ENCODE peak calls at places on chromosomes 13 and 19, in four cellular contexts. O, X, L and Y are unnamed samples.

GRCh38 chr13:41075034-41075433 is 13.7 kb downstream of the WBP4 start:
- DNase-seq in O (no peak), X (peak; percentile 14), L (no peak), Y (no peak)

GRCh38 chr19:1618157-1619093 is 13.2 kb upstream of the UQCR11 start:
- DNase-seq in O (peak; percentile 40), X (no peak), L (no peak), Y (peak; percentile 47)

GRCh38 chr13:98652721-98653470 is 76.0 kb upstream of the STK24 start:
- DNase-seq in O (no peak), X (no peak), L (no peak), Y (no peak)

GRCh38 chr19:17311455-17312248 is 2.3 kb downstream of the DDA1 start:
- DNase-seq in O (no peak), X (no peak), L (no peak), Y (peak; percentile 81)

GRCh38 chr13:40165533-40165932 is 500.9 kb downstream of the FOXO1 start:
- DNase-seq in O (no peak), X (no peak), L (no peak), Y (no peak)

GRCh38 chr19:53903055-53903680 is 5.9 kb upstream of the CACNG7 start:
- DNase-seq in O (no peak), X (no peak), L (no peak), Y (peak; percentile 6)

GRCh38 chr13:74978596-74978995 is 503.4 kb downstream of the TBC1D4 start:
- DNase-seq in O (no peak), X (no peak), L (no peak), Y (no peak)

GRCh38 chr19:40599331-40600085 is 1.7 kb upstream of the LTBP4 start:
- DNase-seq in O (no peak), X (no peak), L (no peak), Y (no peak)

GRCh38 chr19:32594021-32594420 is 13.0 kb downstream of the PDCD5 start:
- DNase-seq in O (no peak), X (no peak), L (no peak), Y (no peak)

GRCh38 chr19:17078038-17078919 is 2.7 kb downstream of the MYO9B start:
- DNase-seq in O (no peak), X (no peak), L (no peak), Y (no peak)

GRCh38 chr13:76868451-76868850 is 17.8 kb downstream of the KCTD12 start:
- DNase-seq in O (no peak), X (no peak), L (no peak), Y (no peak)

GRCh38 chr19:31378404-31378803 is 29.2 kb upstream of the TSHZ3 start:
- DNase-seq in O (no peak), X (peak; percentile 38), L (no peak), Y (no peak)

GRCh38 chr19:15303105-15303780 is 29.1 kb downstream of the BRD4 start:
- DNase-seq in O (no peak), X (peak; percentile 45), L (no peak), Y (no peak)

GRCh38 chr13:113209880-113210421 is 538 bp downstream of the CUL4A start:
- DNase-seq in O (peak; percentile 69), X (peak; percentile 39), L (peak; percentile 94), Y (peak; percentile 68)

GRCh38 chr13:28442872-28443271 is 52.1 kb downstream of the FLT1 start:
- DNase-seq in O (no peak), X (no peak), L (no peak), Y (peak; percentile 25)

GRCh38 chr13:21478881-21479808 is 20.0 kb upstream of the ZDHHC20 start:
- DNase-seq in O (peak; percentile 13), X (peak; percentile 63), L (no peak), Y (no peak)

GRCh38 chr13:95536629-95537241 is 15.8 kb upstream of the CLDN10 start:
- DNase-seq in O (no peak), X (no peak), L (no peak), Y (no peak)

GRCh38 chr13:52713894-52714293 is 25.7 kb downstream of the CNMD start:
- DNase-seq in O (no peak), X (no peak), L (no peak), Y (peak; percentile 28)

GRCh38 chr19:2059422-2060201 is 8.6 kb upstream of the MKNK2 start:
- DNase-seq in O (peak; percentile 98), X (peak; percentile 66), L (peak; percentile 85), Y (peak; percentile 94)

GRCh38 chr13:108700421-108701170 is 71.2 kb downstream of the MYO16 start:
- DNase-seq in O (no peak), X (no peak), L (no peak), Y (no peak)

GRCh38 chr19:12331211-12331941 is 2.1 kb downstream of the ZNF563 start:
- DNase-seq in O (peak; percentile 79), X (no peak), L (peak; percentile 84), Y (peak; percentile 57)

GRCh38 chr13:44470623-44471562 is 97.3 kb downstream of the SERP2 start:
- DNase-seq in O (no peak), X (no peak), L (no peak), Y (no peak)

GRCh38 chr19:43148233-43148632 is 38.1 kb downstream of the PSG5 start:
- DNase-seq in O (no peak), X (peak; percentile 8), L (no peak), Y (no peak)

GRCh38 chr19:36371886-36372285 is 7.1 kb downstream of the ZFP14 start:
- DNase-seq in O (no peak), X (no peak), L (no peak), Y (no peak)

GRCh38 chr19:10552596-10553053 is 8.9 kb downstream of the ATG4D start:
- DNase-seq in O (no peak), X (no peak), L (no peak), Y (no peak)

GRCh38 chr19:11159598-11160001 is 4.0 kb upstream of the SPC24 start:
- DNase-seq in O (no peak), X (no peak), L (no peak), Y (no peak)

GRCh38 chr13:110195547-110196485 is 111.1 kb downstream of the COL4A1 start:
- DNase-seq in O (no peak), X (no peak), L (no peak), Y (no peak)

GRCh38 chr19:45978156-45978555 is 4.5 kb upstream of the NOVA2 start:
- DNase-seq in O (no peak), X (no peak), L (no peak), Y (no peak)

GRCh38 chr19:18097993-18098890 is 664 bp downstream of the MAST3 start:
- DNase-seq in O (no peak), X (no peak), L (no peak), Y (no peak)

GRCh38 chr13:28324181-28324789 is 170.6 kb downstream of the FLT1 start:
- DNase-seq in O (peak; percentile 59), X (peak; percentile 22), L (no peak), Y (peak; percentile 77)

GRCh38 chr19:40623403-40624239 is 22.5 kb downstream of the LTBP4 start:
- DNase-seq in O (no peak), X (no peak), L (no peak), Y (no peak)

GRCh38 chr19:45442927-45443461 is 19.3 kb upstream of the ERCC1 start:
- DNase-seq in O (peak; percentile 36), X (no peak), L (peak; percentile 84), Y (peak; percentile 68)

GRCh38 chr13:26558074-26558805 is 757 bp downstream of the WASF3 start:
- DNase-seq in O (peak; percentile 25), X (no peak), L (peak; percentile 78), Y (peak; percentile 26)

GRCh38 chr13:113959198-113959597 is 14.7 kb downstream of the C13orf46 start:
- DNase-seq in O (peak; percentile 40), X (no peak), L (no peak), Y (no peak)

GRCh38 chr13:45865414-45865813 is 13.9 kb upstream of the SIAH3 start:
- DNase-seq in O (no peak), X (no peak), L (no peak), Y (no peak)

GRCh38 chr19:13817615-13818371 is 22.6 kb downstream of the ZSWIM4 start:
- DNase-seq in O (peak; percentile 85), X (peak; percentile 81), L (peak; percentile 72), Y (no peak)
- TF ChIP-seq POLR2A in O (no peak), X (peak; percentile 34), L (no peak), Y (no peak)

DNA sequence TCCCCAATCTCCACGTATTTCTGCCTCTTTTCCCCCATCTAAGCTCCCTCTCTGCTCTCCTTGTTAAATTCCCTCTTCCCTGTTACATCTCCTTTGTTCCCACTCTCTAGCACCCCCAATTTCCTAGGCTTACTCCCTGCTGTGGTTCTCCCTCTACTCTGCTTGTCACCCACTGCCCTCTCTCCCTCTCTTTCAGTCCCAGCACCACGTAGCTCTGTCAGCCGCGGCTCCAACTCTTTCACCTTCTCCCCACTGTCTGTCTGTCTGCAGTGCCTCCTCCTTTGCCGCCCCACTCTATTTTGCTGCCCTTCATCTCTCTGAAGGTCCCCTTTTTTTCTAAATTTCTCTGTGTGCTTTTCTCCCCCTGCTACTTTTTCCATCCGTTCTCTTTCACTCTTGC is 1.0 kb downstream of the ZNF841 start:
- DNase-seq in O (no peak), X (no peak), L (no peak), Y (no peak)
- H3K9me3 ChIP-seq in O (no peaks in the 10 kb centered on the region), X (no peaks in the 10 kb centered on the region), L (peaks cover 85% of the 10 kb centered on the region), Y (peaks cover 4% of the 10 kb centered on the region)

GRCh38 chr13:62357887-62358645 is 942.4 kb upstream of the PCDH20 start:
- DNase-seq in O (no peak), X (no peak), L (no peak), Y (no peak)
- TF ChIP-seq CTCF in O (peak; percentile 12), X (no peak), L (no peak), Y (peak; percentile 17)

DNA sequence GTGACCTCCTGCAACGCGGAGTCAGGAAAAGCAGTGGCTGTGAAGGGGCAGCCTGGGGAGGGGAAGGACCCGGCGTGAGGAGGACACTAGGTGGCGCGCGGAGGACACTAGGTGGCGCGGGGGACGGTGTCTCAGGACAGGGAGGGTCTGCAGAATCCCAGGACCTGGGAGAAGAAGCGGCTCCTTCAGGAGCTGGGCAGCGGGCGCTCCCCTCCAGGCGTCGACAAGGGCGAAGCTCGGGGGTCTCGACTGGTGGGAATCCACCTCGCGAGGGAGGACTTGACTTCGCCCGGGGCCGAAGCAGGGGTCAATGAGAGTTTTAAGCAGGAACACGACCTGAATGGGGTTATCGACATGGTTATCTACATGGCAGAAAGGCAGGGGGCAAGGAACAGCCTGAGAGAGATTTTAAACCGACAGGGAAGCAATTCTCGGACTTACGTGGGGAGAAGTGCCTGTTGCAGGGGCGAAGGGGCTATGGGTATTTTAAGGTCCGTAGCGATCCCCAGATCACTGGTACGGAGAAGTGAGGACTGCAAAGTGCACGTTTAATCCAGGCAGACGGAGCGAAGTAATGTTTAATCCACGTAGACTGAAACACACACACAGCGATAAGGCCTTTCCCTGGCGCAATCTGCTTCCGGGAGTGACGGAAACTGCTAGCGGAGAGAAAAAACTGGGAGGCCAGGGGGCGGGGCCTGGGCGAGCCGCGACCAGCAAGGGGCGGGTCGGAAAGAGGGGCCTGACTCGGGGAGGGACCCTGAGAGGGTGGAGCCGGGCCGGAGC is at the start of gene ZNF616:
- DNase-seq in O (peak; percentile 97), X (peak; percentile 97), L (peak; percentile 99), Y (peak; percentile 99)
- TF ChIP-seq POLR2A in O (no peak), X (peak; percentile 85), L (no peak), Y (peak; percentile 55)

DNA sequence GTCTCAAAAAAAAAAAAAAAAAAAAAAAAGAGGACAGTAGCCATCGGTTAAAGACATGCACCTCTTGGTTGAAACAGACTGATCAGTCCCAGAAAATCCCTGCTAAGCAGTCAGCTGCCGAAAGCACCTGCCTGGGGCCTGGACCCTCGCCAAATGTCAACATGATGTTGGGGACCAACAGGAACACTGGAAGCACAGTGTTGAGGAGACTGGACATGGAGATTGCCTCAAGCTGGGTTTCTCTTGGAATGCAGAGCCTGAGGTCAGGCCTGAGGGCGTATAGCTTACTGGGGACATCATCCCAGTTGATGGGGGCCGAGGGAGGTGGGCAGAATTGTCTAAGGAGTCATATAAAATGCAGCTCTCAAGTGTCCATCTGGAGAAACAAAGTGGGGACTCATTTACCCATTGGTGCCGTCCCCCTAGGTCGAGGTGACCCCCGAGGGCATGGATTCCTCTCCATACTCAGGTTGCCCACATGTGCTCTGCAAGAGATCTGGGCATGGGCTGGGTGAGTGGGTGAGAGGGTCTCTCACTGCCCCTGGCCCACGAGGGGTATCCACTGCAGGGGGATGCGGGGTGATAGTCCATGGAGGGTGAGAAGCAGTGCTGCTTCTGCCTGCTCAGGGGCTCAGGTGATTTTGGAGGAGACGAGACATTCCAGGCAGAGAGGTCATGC is 164.5 kb downstream of the URI1 start:
- DNase-seq in O (no peak), X (no peak), L (peak; percentile 20), Y (no peak)
- H3K9me3 ChIP-seq in O (no peaks in the 10 kb centered on the region), X (no peaks in the 10 kb centered on the region), L (no peaks in the 10 kb centered on the region), Y (no peaks in the 10 kb centered on the region)